ENCODE peak calls at places on chromosomes 6 and 20, in ten cellular contexts. B is mesendoderm; I is CD8-positive, alpha-beta memory T cell; D is fibroblast of mammary gland; Q is HepG2; G is fibroblast of lung; Z is SJSA1; Y is tibial artery; V is keratinocyte; W is neuronal stem cell. X is an unnamed sample.

GRCh38 chr20:32433311-32434021 is 75.3 kb downstream of the ASXL1 start:
- DNase-seq in B (no peak), I (no peak), D (no peak), Q (no peak), G (no peak), Z (no peak), Y (no peak), V (no peak), W (no peak), X (no peak)

GRCh38 chr20:38804682-38805501 is 605 bp upstream of the PPP1R16B start:
- DNase-seq in B (peak; percentile 89), I (peak; percentile 72), D (no peak), Q (no peak), G (no peak), Z (no peak), Y (no peak), V (no peak), W (peak; percentile 83), X (no peak)

GRCh38 chr20:48889155-48889790 is 32.2 kb upstream of the ARFGEF2 start:
- DNase-seq in B (no peak), I (no peak), D (no peak), Q (no peak), G (no peak), Z (no peak), Y (no peak), V (no peak), W (no peak), X (no peak)

GRCh38 chr6:87794922-87795885 is 93.2 kb upstream of the AKIRIN2 start:
- DNase-seq in B (no peak), I (no peak), D (no peak), Q (no peak), G (no peak), Z (no peak), Y (no peak), V (peak; percentile 28), W (no peak), X (no peak)

GRCh38 chr20:54980321-54980960 is 505.0 kb downstream of the DOK5 start:
- DNase-seq in B (peak; percentile 60), I (no peak), D (peak; percentile 10), Q (no peak), G (peak; percentile 28), Z (no peak), Y (no peak), V (no peak), W (peak; percentile 8), X (no peak)

GRCh38 chr20:54172856-54173652 is 732 bp downstream of the CYP24A1 start:
- DNase-seq in B (peak; percentile 57), I (no peak), D (peak; percentile 20), Q (no peak), G (peak; percentile 46), Z (no peak), Y (no peak), V (no peak), W (peak; percentile 49), X (no peak)

GRCh38 chr6:431986-432385 is 40.4 kb downstream of the IRF4 start:
- DNase-seq in B (no peak), I (no peak), D (peak; percentile 16), Q (no peak), G (peak; percentile 23), Z (no peak), Y (no peak), V (no peak), W (no peak), X (peak; percentile 22)

GRCh38 chr6:139647001-139647400 is 272.6 kb upstream of the CITED2 start:
- DNase-seq in B (no peak), I (no peak), D (no peak), Q (no peak), G (no peak), Z (no peak), Y (no peak), V (no peak), W (no peak), X (no peak)

GRCh38 chr6:165649152-165649551 is 13.9 kb downstream of the PDE10A start:
- DNase-seq in B (no peak), I (no peak), D (no peak), Q (no peak), G (no peak), Z (no peak), Y (no peak), V (no peak), W (no peak), X (no peak)

GRCh38 chr20:43914697-43915208 is at the start of gene TOX2:
- DNase-seq in B (peak; percentile 24), I (peak; percentile 47), D (no peak), Q (no peak), G (peak; percentile 56), Z (peak; percentile 42), Y (peak; percentile 54), V (no peak), W (no peak), X (no peak)

GRCh38 chr6:70398783-70399730 is 14.3 kb upstream of the FAM135A start:
- DNase-seq in B (peak; percentile 7), I (no peak), D (peak; percentile 42), Q (peak; percentile 96), G (peak; percentile 70), Z (peak; percentile 61), Y (no peak), V (peak; percentile 87), W (no peak), X (peak; percentile 41)

GRCh38 chr6:169071394-169071793 is 182.3 kb downstream of the THBS2 start:
- DNase-seq in B (no peak), I (no peak), D (no peak), Q (no peak), G (no peak), Z (no peak), Y (no peak), V (no peak), W (no peak), X (no peak)

GRCh38 chr20:36482044-36482473 is 59.3 kb upstream of the MYL9 start:
- DNase-seq in B (no peak), I (no peak), D (no peak), Q (no peak), G (no peak), Z (no peak), Y (peak; percentile 85), V (no peak), W (no peak), X (peak; percentile 48)

GRCh38 chr6:167232355-167232754 is 58.8 kb upstream of the UNC93A start:
- DNase-seq in B (peak; percentile 85), I (no peak), D (no peak), Q (peak; percentile 68), G (no peak), Z (no peak), Y (no peak), V (no peak), W (no peak), X (no peak)

GRCh38 chr6:9140181-9140580 is 704.8 kb upstream of the SLC35B3 start:
- DNase-seq in B (no peak), I (no peak), D (no peak), Q (no peak), G (peak; percentile 29), Z (no peak), Y (no peak), V (no peak), W (no peak), X (no peak)

GRCh38 chr6:125066964-125067363 is 86.6 kb upstream of the TPD52L1 start:
- DNase-seq in B (peak; percentile 22), I (no peak), D (peak; percentile 39), Q (no peak), G (peak; percentile 89), Z (peak; percentile 15), Y (no peak), V (no peak), W (no peak), X (peak; percentile 33)

GRCh38 chr6:83086751-83087150 is 19.3 kb downstream of the DOP1A start:
- DNase-seq in B (no peak), I (no peak), D (no peak), Q (no peak), G (no peak), Z (no peak), Y (no peak), V (no peak), W (no peak), X (no peak)
- H3K4me3 ChIP-seq in B (no peak overlapping the region), I (no peak overlapping the region), D (no peak overlapping the region), Q (no peak overlapping the region), G (no peak overlapping the region), Z (no peak overlapping the region), Y (no peak overlapping the region), V (no peak overlapping the region), W (no peak overlapping the region), X (no peak overlapping the region)

DNA sequence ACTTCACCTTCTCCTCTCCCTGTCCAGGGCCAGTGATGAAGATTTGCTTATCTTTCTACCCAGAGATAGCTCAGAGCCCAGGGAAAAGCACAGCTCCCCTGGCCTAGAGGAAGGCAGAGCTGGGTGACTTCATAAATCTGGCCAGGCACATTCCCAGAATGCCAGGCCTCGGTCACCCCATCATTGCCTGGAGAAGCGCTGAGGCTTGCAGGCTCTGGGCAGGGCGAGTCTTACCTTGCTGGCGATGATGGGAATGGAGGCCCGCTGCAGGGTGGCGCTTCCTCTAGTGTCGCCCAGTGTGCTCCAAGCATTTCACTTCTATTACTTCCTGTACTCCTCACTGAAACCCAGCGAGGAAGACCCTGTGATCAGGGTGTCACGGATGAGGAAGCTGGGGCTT is 60.1 kb downstream of the DAAM2 start:
- DNase-seq in B (no peak), I (no peak), D (no peak), Q (no peak), G (peak; percentile 20), Z (no peak), Y (no peak), V (no peak), W (no peak), X (no peak)
- H3K4me3 ChIP-seq in B (no peak overlapping the region), I (no peak overlapping the region), D (no peak overlapping the region), Q (no peak overlapping the region), G (no peak overlapping the region), Z (no peak overlapping the region), Y (no peak overlapping the region), V (no peak overlapping the region), W (no peak overlapping the region), X (no peak overlapping the region)

DNA sequence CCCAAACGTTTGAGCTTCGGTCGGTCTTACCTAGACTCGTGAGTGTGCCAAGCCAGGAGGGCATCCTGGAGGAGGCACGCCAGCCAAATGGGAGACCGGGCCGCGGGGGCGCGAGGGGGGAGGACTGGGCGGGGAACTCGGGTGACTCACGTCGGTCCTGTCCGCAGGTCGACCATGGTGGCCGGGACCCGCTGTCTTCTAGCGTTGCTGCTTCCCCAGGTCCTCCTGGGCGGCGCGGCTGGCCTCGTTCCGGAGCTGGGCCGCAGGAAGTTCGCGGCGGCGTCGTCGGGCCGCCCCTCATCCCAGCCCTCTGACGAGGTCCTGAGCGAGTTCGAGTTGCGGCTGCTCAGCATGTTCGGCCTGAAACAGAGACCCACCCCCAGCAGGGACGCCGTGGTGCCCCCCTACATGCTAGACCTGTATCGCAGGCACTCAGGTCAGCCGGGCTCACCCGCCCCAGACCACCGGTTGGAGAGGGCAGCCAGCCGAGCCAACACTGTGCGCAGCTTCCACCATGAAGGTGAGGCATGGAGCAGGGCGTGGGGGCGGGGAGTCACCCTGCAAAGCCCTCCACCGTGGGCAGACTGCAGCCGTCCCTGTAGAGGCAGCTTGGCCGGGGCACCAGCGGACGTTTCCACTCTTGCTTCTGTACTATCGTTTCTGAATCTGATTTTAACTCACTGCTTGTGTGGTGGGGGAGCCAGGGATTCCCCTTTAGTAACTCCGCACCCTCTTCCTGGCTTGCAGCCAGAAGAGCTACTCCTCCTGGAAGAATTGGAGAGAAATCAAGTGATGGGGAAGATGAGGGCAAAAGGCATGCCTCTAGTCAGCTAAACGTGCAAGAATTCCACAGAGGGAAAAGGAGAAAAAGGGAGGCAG is 2.7 kb downstream of the BMP2 start:
- DNase-seq in B (peak; percentile 82), I (no peak), D (no peak), Q (no peak), G (peak; percentile 49), Z (peak; percentile 6), Y (peak; percentile 75), V (no peak), W (peak; percentile 42), X (no peak)
- H3K4me3 ChIP-seq in B (peak overlapping the region; percentile 44), I (no peak overlapping the region), D (peak overlapping the region; percentile 3), Q (no peak overlapping the region), G (peak overlapping the region; percentile 57), Z (peak overlapping the region; percentile 83), Y (peak overlapping the region; percentile 87), V (peak overlapping the region; percentile 83), W (peak overlapping the region; percentile 81), X (peak overlapping the region; percentile 68)

GRCh38 chr20:62219101-62219991 is 732 bp downstream of the HRH3 start:
- DNase-seq in B (no peak), I (no peak), D (no peak), Q (no peak), G (no peak), Z (no peak), Y (no peak), V (no peak), W (no peak), X (no peak)
- H3K4me3 ChIP-seq in B (no peak overlapping the region), I (no peak overlapping the region), D (no peak overlapping the region), Q (peak overlapping the region; percentile 11), G (no peak overlapping the region), Z (no peak overlapping the region), Y (peak overlapping the region; percentile 35), V (no peak overlapping the region), W (peak overlapping the region; percentile 73), X (no peak overlapping the region)